ENCODE peak calls at places on chromosomes 1 and 21, in four cellular contexts. O is K562, L is HepG2, U is H1. K is an unnamed sample.

GRCh38 chr1:193058529-193059281 is 455 bp downstream of the UCHL5 start:
- DNase-seq in U (no peak), L (peak; percentile 35), O (peak; percentile 84), K (peak; percentile 62)

GRCh38 chr1:31943546-31944184 is 5.5 kb upstream of the PTP4A2 start:
- DNase-seq in L (no peak), O (peak; percentile 49), U (no peak), K (no peak)

GRCh38 chr1:113871597-113872113 is at the start of gene PTPN22:
- DNase-seq in L (no peak), O (peak; percentile 65), U (no peak), K (peak; percentile 90)

GRCh38 chr1:54307305-54307704 is 98.9 kb downstream of the SSBP3 start:
- DNase-seq in U (no peak), L (no peak), O (no peak), K (no peak)

GRCh38 chr1:58779059-58779754 is 4.6 kb downstream of the JUN start:
- DNase-seq in U (no peak), L (no peak), O (no peak), K (no peak)

GRCh38 chr1:205226868-205227583 is 720 bp upstream of the TMCC2 start:
- DNase-seq in U (no peak), O (peak; percentile 25), L (peak; percentile 56), K (no peak)

GRCh38 chr1:117572546-117572945 is 33.3 kb upstream of the TENT5C start:
- DNase-seq in U (no peak), O (no peak), L (no peak), K (no peak)

GRCh38 chr1:56056438-56057312 is 522.7 kb downstream of the PLPP3 start:
- DNase-seq in L (no peak), U (no peak), O (no peak), K (no peak)

GRCh38 chr21:45522381-45522780 is 19.9 kb downstream of the SLC19A1 start:
- DNase-seq in O (no peak), L (no peak), U (no peak), K (no peak)

GRCh38 chr1:234660536-234661133 is 50.7 kb upstream of the IRF2BP2 start:
- DNase-seq in L (no peak), U (no peak), O (no peak), K (no peak)

GRCh38 chr21:44331650-44332306 is 7.4 kb downstream of the CFAP410 start:
- DNase-seq in L (no peak), O (no peak), U (no peak), K (no peak)

GRCh38 chr1:177571485-177572076 is 398.3 kb downstream of the SEC16B start:
- DNase-seq in O (no peak), L (peak; percentile 85), U (no peak), K (no peak)

GRCh38 chr1:8152731-8153702 is 126.9 kb upstream of the ERRFI1 start:
- DNase-seq in U (no peak), O (no peak), L (no peak), K (no peak)

GRCh38 chr21:42680429-42680828 is 27.0 kb downstream of the PDE9A start:
- DNase-seq in O (no peak), U (no peak), L (no peak), K (no peak)

GRCh38 chr1:31936966-31937299 is 1.2 kb downstream of the PTP4A2 start:
- DNase-seq in U (no peak), L (no peak), O (no peak), K (no peak)

GRCh38 chr21:38242036-38242435 is 14.8 kb upstream of the KCNJ15 start:
- DNase-seq in O (no peak), L (no peak), U (no peak), K (no peak)

GRCh38 chr1:204780682-204781081 is 90.0 kb upstream of the NFASC start:
- DNase-seq in O (no peak), U (no peak), L (no peak), K (no peak)

GRCh38 chr1:83845437-83846071 is 153.4 kb downstream of the TTLL7 start:
- DNase-seq in L (peak; percentile 2), O (no peak), U (no peak), K (no peak)

GRCh38 chr21:17512245-17513213 is at the start of gene CXADR:
- DNase-seq in U (peak; percentile 59), L (peak; percentile 89), O (peak; percentile 63), K (no peak)

GRCh38 chr1:110164951-110165350 is 14.7 kb downstream of the SLC6A17 start:
- DNase-seq in L (no peak), O (no peak), U (no peak), K (no peak)

GRCh38 chr1:110163591-110163990 is 13.3 kb downstream of the SLC6A17 start:
- DNase-seq in L (no peak), U (no peak), O (no peak), K (no peak)

GRCh38 chr1:110170726-110171125 is 20.4 kb downstream of the SLC6A17 start:
- DNase-seq in L (no peak), O (no peak), U (no peak), K (no peak)

GRCh38 chr1:110165761-110166231 is 15.5 kb downstream of the SLC6A17 start:
- DNase-seq in U (no peak), L (no peak), O (no peak), K (no peak)

DNA sequence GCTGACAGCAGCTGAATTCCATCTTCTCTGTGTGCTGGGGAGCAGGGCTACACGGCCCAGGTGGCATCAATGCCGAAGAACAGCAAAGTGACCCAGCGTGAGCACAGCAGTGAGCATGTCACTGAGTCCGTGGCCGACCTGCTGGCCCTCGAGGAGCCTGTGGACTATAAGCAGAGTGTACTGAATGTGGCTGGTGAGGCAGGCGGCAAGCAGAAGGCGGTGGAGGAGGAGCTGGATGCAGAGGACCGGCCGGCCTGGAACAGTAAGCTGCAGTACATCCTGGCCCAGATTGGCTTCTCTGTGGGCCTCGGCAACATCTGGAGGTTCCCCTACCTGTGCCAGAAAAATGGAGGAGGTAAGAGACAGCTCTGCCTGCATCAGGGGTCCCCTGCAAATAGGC is 16.6 kb downstream of the SLC6A17 start:
- DNase-seq in L (no peak), U (no peak), O (no peak), K (no peak)
- H2AFZ ChIP-seq in L (no peak overlapping the region), U (no peak overlapping the region), O (no peak overlapping the region), K (no peak overlapping the region)

GRCh38 chr1:53219711-53220110 is 723 bp downstream of the CZIB start:
- DNase-seq in U (no peak), O (no peak), L (no peak), K (no peak)
- TF ChIP-seq ATF2 in U (no peak), O (no peak), L (no peak), K (no peak)

GRCh38 chr21:14762309-14762708 is 216.2 kb upstream of the SAMSN1 start:
- DNase-seq in O (no peak), U (no peak), L (no peak), K (no peak)
- H2AFZ ChIP-seq in O (no peak overlapping the region), U (no peak overlapping the region), L (no peak overlapping the region), K (no peak overlapping the region)

DNA sequence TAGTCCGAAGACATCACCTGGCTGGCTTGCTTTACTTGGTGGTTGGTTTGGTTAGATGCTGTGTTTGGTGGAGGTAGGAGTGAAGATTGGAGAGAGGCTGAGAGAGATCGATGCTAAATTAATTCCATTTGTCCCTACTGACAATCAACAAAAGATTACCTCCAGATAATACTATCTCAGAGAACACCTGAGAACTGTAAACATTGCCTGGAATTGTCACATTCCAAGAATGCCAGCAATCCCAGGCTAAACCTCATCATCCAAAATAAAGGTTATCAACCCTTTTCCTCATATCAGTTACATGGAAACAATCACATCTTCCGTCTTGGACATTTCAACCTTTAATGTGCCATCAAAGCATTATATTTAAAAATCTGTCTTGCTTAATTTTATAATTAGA is 141.0 kb downstream of the GRIK1 start:
- DNase-seq in L (no peak), U (no peak), O (no peak), K (no peak)
- TF ChIP-seq ATF2 in L (no peak), U (no peak), O (no peak), K (no peak)

GRCh38 chr1:2611034-2611501 is 21.7 kb downstream of the MMEL1 start:
- DNase-seq in L (no peak), U (peak; percentile 31), O (peak; percentile 75), K (no peak)
- H2AFZ ChIP-seq in L (no peak overlapping the region), U (no peak overlapping the region), O (peak overlapping the region; percentile 67), K (no peak overlapping the region)

DNA sequence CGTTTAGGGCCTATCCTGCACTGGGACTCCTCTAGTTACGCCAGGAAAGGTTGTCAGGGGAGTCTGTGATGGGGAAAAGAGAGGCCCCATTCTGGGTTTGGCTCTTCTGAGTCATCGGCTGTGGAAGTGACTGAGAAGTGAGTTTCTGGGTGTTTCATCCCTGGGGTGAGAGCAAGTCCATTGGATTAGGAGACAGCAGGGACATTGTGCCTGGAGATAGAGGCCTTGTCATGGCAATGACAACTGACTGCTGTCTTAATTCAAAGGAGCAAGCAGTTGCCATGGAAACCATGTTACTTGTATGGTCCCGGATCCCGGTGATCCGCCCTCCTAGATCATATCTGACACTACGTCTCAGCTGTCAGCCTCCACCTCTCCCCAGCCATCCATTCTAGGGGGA is 34.4 kb downstream of the KIAA0040 start:
- DNase-seq in O (no peak), L (no peak), U (no peak), K (no peak)
- TF ChIP-seq ATF2 in O (no peak), L (no peak), U (no peak), K (no peak)

GRCh38 chr1:150909585-150910185 is 16.5 kb upstream of the SETDB1 start:
- DNase-seq in U (no peak), O (no peak), L (no peak), K (no peak)

GRCh38 chr1:150917387-150917786 is 8.8 kb upstream of the SETDB1 start:
- DNase-seq in L (no peak), U (no peak), O (no peak), K (no peak)

GRCh38 chr1:150906813-150907212 is 19.4 kb upstream of the SETDB1 start:
- DNase-seq in L (no peak), U (no peak), O (no peak), K (no peak)

GRCh38 chr1:150912623-150913022 is 13.5 kb upstream of the SETDB1 start:
- DNase-seq in U (no peak), L (no peak), O (no peak), K (no peak)
- H2AFZ ChIP-seq in U (no peak overlapping the region), L (no peak overlapping the region), O (peak overlapping the region; percentile 39), K (no peak overlapping the region)

DNA sequence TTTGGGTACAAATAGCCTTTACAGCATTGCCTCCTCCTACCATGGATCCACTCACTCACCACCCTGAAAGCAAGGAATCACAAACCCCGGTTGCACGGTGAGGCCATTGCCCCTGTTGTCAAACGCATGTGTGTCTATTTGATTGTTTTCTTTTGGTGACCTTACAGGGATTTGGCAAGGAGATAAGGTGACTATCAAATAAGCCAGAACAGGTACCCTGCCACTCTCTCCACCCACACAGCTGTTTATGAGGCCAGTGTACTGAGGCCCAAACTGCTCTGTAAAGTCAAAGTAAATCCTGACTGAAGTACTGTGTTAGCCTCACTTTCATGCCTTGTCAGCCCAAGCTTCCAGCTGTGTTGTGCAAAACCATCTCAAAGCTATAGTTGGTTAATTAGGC is 136.4 kb downstream of the HUNK start:
- DNase-seq in L (no peak), U (no peak), O (no peak), K (no peak)
- TF ChIP-seq ATF2 in L (no peak), U (no peak), O (no peak), K (no peak)

GRCh38 chr1:154468480-154469240 is 33.4 kb upstream of the TDRD10 start:
- DNase-seq in L (no peak), O (no peak), U (no peak), K (no peak)
- H2AFZ ChIP-seq in L (no peak overlapping the region), O (no peak overlapping the region), U (no peak overlapping the region), K (no peak overlapping the region)

K was measured in GM12878.